ENCODE peak calls at places on chromosomes 5 and 9, in six cellular contexts. One of them, this sample, is unnamed.

GRCh38 chr5:149060325-149060724 is 2.5 kb downstream of the SH3TC2 start:
- DNase-seq in left lung: no peak
- DNase-seq in AG09309: no peak
- DNase-seq in fibroblast of villous mesenchyme: peak
- DNase-seq in epithelial cell of proximal tubule: no peak
- DNase-seq in fibroblast of pulmonary artery: peak
- DNase-seq in this sample: peak

GRCh38 chr9:96020300-96020821 is 144.9 kb downstream of the ERCC6L2 start:
- DNase-seq in left lung: no peak
- DNase-seq in AG09309: no peak
- DNase-seq in fibroblast of villous mesenchyme: no peak
- DNase-seq in epithelial cell of proximal tubule: no peak
- DNase-seq in fibroblast of pulmonary artery: no peak
- DNase-seq in this sample: no peak

GRCh38 chr5:143469125-143469524 is 65.6 kb upstream of the NR3C1 start:
- DNase-seq in left lung: no peak
- DNase-seq in AG09309: no peak
- DNase-seq in fibroblast of villous mesenchyme: no peak
- DNase-seq in epithelial cell of proximal tubule: no peak
- DNase-seq in fibroblast of pulmonary artery: no peak
- DNase-seq in this sample: no peak

GRCh38 chr9:88522360-88522759 is 12.6 kb upstream of the NXNL2 start:
- DNase-seq in left lung: no peak
- DNase-seq in AG09309: no peak
- DNase-seq in fibroblast of villous mesenchyme: no peak
- DNase-seq in epithelial cell of proximal tubule: no peak
- DNase-seq in fibroblast of pulmonary artery: no peak
- DNase-seq in this sample: no peak

GRCh38 chr5:152142845-152143469 is 218.3 kb upstream of the GLRA1 start:
- DNase-seq in left lung: peak
- DNase-seq in AG09309: peak
- DNase-seq in fibroblast of villous mesenchyme: peak
- DNase-seq in epithelial cell of proximal tubule: peak
- DNase-seq in fibroblast of pulmonary artery: peak
- DNase-seq in this sample: peak

GRCh38 chr5:6448141-6448491 is 543 bp upstream of the UBE2QL1 start:
- DNase-seq in left lung: no peak
- DNase-seq in AG09309: no peak
- DNase-seq in fibroblast of villous mesenchyme: no peak
- DNase-seq in epithelial cell of proximal tubule: no peak
- DNase-seq in fibroblast of pulmonary artery: no peak
- DNase-seq in this sample: no peak

GRCh38 chr9:136700309-136700708 is 12.1 kb upstream of the DIPK1B start:
- DNase-seq in left lung: no peak
- DNase-seq in AG09309: no peak
- DNase-seq in fibroblast of villous mesenchyme: peak
- DNase-seq in epithelial cell of proximal tubule: no peak
- DNase-seq in fibroblast of pulmonary artery: no peak
- DNase-seq in this sample: peak

GRCh38 chr9:107707915-107708441 is 218.4 kb upstream of the KLF4 start:
- DNase-seq in left lung: no peak
- DNase-seq in AG09309: no peak
- DNase-seq in fibroblast of villous mesenchyme: peak
- DNase-seq in epithelial cell of proximal tubule: no peak
- DNase-seq in fibroblast of pulmonary artery: peak
- DNase-seq in this sample: peak

GRCh38 chr9:90914868-90915483 is 113.4 kb downstream of the SYK start:
- DNase-seq in left lung: peak
- DNase-seq in AG09309: no peak
- DNase-seq in fibroblast of villous mesenchyme: peak
- DNase-seq in epithelial cell of proximal tubule: no peak
- DNase-seq in fibroblast of pulmonary artery: peak
- DNase-seq in this sample: peak

GRCh38 chr9:75200892-75201470 is 112.7 kb downstream of the OSTF1 start:
- DNase-seq in left lung: no peak
- DNase-seq in AG09309: no peak
- DNase-seq in fibroblast of villous mesenchyme: peak
- DNase-seq in epithelial cell of proximal tubule: peak
- DNase-seq in fibroblast of pulmonary artery: peak
- DNase-seq in this sample: peak

GRCh38 chr5:60533789-60534188 is 166.2 kb downstream of the DEPDC1B start:
- DNase-seq in left lung: no peak
- DNase-seq in AG09309: no peak
- DNase-seq in fibroblast of villous mesenchyme: no peak
- DNase-seq in epithelial cell of proximal tubule: no peak
- DNase-seq in fibroblast of pulmonary artery: no peak
- DNase-seq in this sample: no peak

GRCh38 chr9:14908221-14909206 is 1.7 kb downstream of the FREM1 start:
- DNase-seq in left lung: no peak
- DNase-seq in AG09309: no peak
- DNase-seq in fibroblast of villous mesenchyme: no peak
- DNase-seq in epithelial cell of proximal tubule: peak
- DNase-seq in fibroblast of pulmonary artery: no peak
- DNase-seq in this sample: no peak
- H3K4me3 ChIP-seq in left lung: no peak
- H3K4me3 ChIP-seq in AG09309: no peak
- H3K4me3 ChIP-seq in fibroblast of villous mesenchyme: no peak
- H3K4me3 ChIP-seq in epithelial cell of proximal tubule: no peak
- H3K4me3 ChIP-seq in fibroblast of pulmonary artery: no peak
- H3K4me3 ChIP-seq in this sample: no peak

GRCh38 chr5:163695817-163696216 is 190.4 kb downstream of the MAT2B start:
- DNase-seq in left lung: no peak
- DNase-seq in AG09309: no peak
- DNase-seq in fibroblast of villous mesenchyme: no peak
- DNase-seq in epithelial cell of proximal tubule: no peak
- DNase-seq in fibroblast of pulmonary artery: no peak
- DNase-seq in this sample: no peak

GRCh38 chr5:163696270-163696887 is 191.0 kb downstream of the MAT2B start:
- DNase-seq in left lung: no peak
- DNase-seq in AG09309: peak
- DNase-seq in fibroblast of villous mesenchyme: peak
- DNase-seq in epithelial cell of proximal tubule: peak
- DNase-seq in fibroblast of pulmonary artery: peak
- DNase-seq in this sample: peak
- TF ChIP-seq CTCF in left lung: peak
- TF ChIP-seq CTCF in AG09309: peak
- TF ChIP-seq CTCF in fibroblast of villous mesenchyme: peak
- TF ChIP-seq CTCF in epithelial cell of proximal tubule: peak
- TF ChIP-seq CTCF in fibroblast of pulmonary artery: peak
- TF ChIP-seq CTCF in this sample: peak

GRCh38 chr5:168713051-168713450 is 133.9 kb upstream of the PANK3 start:
- DNase-seq in left lung: no peak
- DNase-seq in AG09309: no peak
- DNase-seq in fibroblast of villous mesenchyme: no peak
- DNase-seq in epithelial cell of proximal tubule: no peak
- DNase-seq in fibroblast of pulmonary artery: no peak
- DNase-seq in this sample: no peak
- H3K4me3 ChIP-seq in left lung: no peak
- H3K4me3 ChIP-seq in AG09309: no peak
- H3K4me3 ChIP-seq in fibroblast of villous mesenchyme: no peak
- H3K4me3 ChIP-seq in epithelial cell of proximal tubule: no peak
- H3K4me3 ChIP-seq in fibroblast of pulmonary artery: no peak
- H3K4me3 ChIP-seq in this sample: no peak

GRCh38 chr9:78962186-78962585 is 609.6 kb upstream of the TLE4 start:
- DNase-seq in left lung: no peak
- DNase-seq in AG09309: no peak
- DNase-seq in fibroblast of villous mesenchyme: no peak
- DNase-seq in epithelial cell of proximal tubule: no peak
- DNase-seq in fibroblast of pulmonary artery: no peak
- DNase-seq in this sample: no peak

GRCh38 chr9:78963911-78964310 is 607.9 kb upstream of the TLE4 start:
- DNase-seq in left lung: no peak
- DNase-seq in AG09309: no peak
- DNase-seq in fibroblast of villous mesenchyme: no peak
- DNase-seq in epithelial cell of proximal tubule: no peak
- DNase-seq in fibroblast of pulmonary artery: no peak
- DNase-seq in this sample: no peak

GRCh38 chr9:78954286-78954685 is 617.5 kb upstream of the TLE4 start:
- DNase-seq in left lung: no peak
- DNase-seq in AG09309: peak
- DNase-seq in fibroblast of villous mesenchyme: peak
- DNase-seq in epithelial cell of proximal tubule: no peak
- DNase-seq in fibroblast of pulmonary artery: no peak
- DNase-seq in this sample: peak

GRCh38 chr9:78958887-78959286 is 612.9 kb upstream of the TLE4 start:
- DNase-seq in left lung: no peak
- DNase-seq in AG09309: no peak
- DNase-seq in fibroblast of villous mesenchyme: no peak
- DNase-seq in epithelial cell of proximal tubule: no peak
- DNase-seq in fibroblast of pulmonary artery: no peak
- DNase-seq in this sample: peak
- TF ChIP-seq CTCF in left lung: no peak
- TF ChIP-seq CTCF in AG09309: no peak
- TF ChIP-seq CTCF in fibroblast of villous mesenchyme: no peak
- TF ChIP-seq CTCF in epithelial cell of proximal tubule: peak
- TF ChIP-seq CTCF in fibroblast of pulmonary artery: peak
- TF ChIP-seq CTCF in this sample: peak

GRCh38 chr5:120466337-120467006 is 2.4 kb downstream of the PRR16 start:
- DNase-seq in left lung: no peak
- DNase-seq in AG09309: no peak
- DNase-seq in fibroblast of villous mesenchyme: peak
- DNase-seq in epithelial cell of proximal tubule: no peak
- DNase-seq in fibroblast of pulmonary artery: no peak
- DNase-seq in this sample: no peak
- H3K4me3 ChIP-seq in left lung: no peak
- H3K4me3 ChIP-seq in AG09309: peak
- H3K4me3 ChIP-seq in fibroblast of villous mesenchyme: peak
- H3K4me3 ChIP-seq in epithelial cell of proximal tubule: no peak
- H3K4me3 ChIP-seq in fibroblast of pulmonary artery: no peak
- H3K4me3 ChIP-seq in this sample: peak